ENCODE peak calls at places on chromosomes 13 and 19, in six cellular contexts. A is bronchial epithelial cell; R is foreskin keratinocyte; Y is neural crest cell; G is CD8-positive, alpha-beta T cell; N is A673. S is an unnamed sample.
A peak's percentile ranks its signal among the peaks of the same experiment; 100 is the strongest.

GRCh38 chr19:45494261-45494916 is 2.5 kb downstream of the RTN2 start:
- DNase-seq in A (no peak), R (no peak), Y (no peak), G (no peak), N (no peak), S (no peak)

GRCh38 chr13:30998548-30999140 is 66.2 kb downstream of the TEX26 start:
- DNase-seq in A (no peak), R (no peak), Y (no peak), G (no peak), N (no peak), S (no peak)

GRCh38 chr13:99812611-99813010 is 159.0 kb downstream of the ZIC5 start:
- DNase-seq in A (peak; percentile 3), R (no peak), Y (no peak), G (no peak), N (no peak), S (no peak)

GRCh38 chr13:111429064-111429558 is 108.7 kb downstream of the TEX29 start:
- DNase-seq in A (peak; percentile 21), R (no peak), Y (peak; percentile 67), G (no peak), N (peak; percentile 56), S (peak; percentile 37)

GRCh38 chr13:57969961-57970360 is 338.4 kb downstream of the PCDH17 start:
- DNase-seq in A (no peak), R (no peak), Y (no peak), G (no peak), N (no peak), S (no peak)

GRCh38 chr13:53562419-53562818 is 533.8 kb downstream of the OLFM4 start:
- DNase-seq in A (no peak), R (no peak), Y (no peak), G (no peak), N (no peak), S (no peak)

GRCh38 chr13:38477676-38478075 is 128.0 kb downstream of the UFM1 start:
- DNase-seq in A (peak; percentile 66), R (peak; percentile 64), Y (no peak), G (no peak), N (no peak), S (no peak)

GRCh38 chr19:17687857-17688784 is at the start of gene UNC13A:
- DNase-seq in A (no peak), R (no peak), Y (peak; percentile 78), G (peak; percentile 15), N (peak; percentile 63), S (peak; percentile 81)

GRCh38 chr13:78593652-78594494 is 9.5 kb downstream of the POU4F1 start:
- DNase-seq in A (no peak), R (no peak), Y (no peak), G (no peak), N (peak; percentile 39), S (no peak)

GRCh38 chr13:23288564-23288963 is 107.8 kb downstream of the SGCG start:
- DNase-seq in A (no peak), R (no peak), Y (no peak), G (no peak), N (no peak), S (no peak)

GRCh38 chr19:52992109-52993004 is 21.4 kb upstream of the ERVV-1 start:
- DNase-seq in A (no peak), R (no peak), Y (no peak), G (no peak), N (no peak), S (peak; percentile 14)

GRCh38 chr13:106230450-106230849 is 305.0 kb downstream of the EFNB2 start:
- DNase-seq in A (peak; percentile 94), R (peak; percentile 55), Y (no peak), G (no peak), N (no peak), S (no peak)

GRCh38 chr19:29529646-29530548 is 4.1 kb downstream of the VSTM2B start:
- DNase-seq in A (no peak), R (no peak), Y (no peak), G (no peak), N (no peak), S (no peak)

GRCh38 chr19:18660939-18661338 is 22.5 kb upstream of the CRTC1 start:
- DNase-seq in A (no peak), R (no peak), Y (no peak), G (no peak), N (no peak), S (no peak)

DNA sequence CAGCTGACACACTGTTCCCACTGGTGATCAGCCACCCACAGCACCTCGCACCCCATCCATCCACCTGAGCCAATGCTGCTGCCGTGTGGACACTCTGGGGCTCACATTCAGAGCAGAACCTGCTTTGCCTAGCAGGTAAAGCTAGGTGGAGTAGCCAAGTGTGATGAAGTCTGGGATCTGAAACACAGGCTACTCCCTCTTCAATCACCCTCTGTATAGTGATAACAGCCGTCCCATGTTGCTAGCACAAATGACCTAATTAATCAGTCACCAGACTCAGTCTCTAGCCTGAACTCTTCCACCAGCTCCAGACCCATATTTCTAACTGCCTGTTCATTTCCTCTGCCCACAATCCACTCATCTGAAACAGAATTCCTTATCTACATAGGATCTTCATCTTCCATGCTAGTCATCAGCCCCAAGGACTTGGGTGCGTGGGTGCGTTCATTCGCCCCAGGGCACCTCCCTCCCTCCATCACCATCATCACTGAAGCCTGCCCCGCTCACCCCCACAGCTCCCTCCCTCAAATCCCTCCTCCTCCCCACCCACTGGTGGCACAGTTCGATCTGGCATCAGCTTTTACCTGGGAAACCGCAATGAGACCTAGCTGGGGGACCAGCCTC is 19.8 kb downstream of the STK24 start:
- DNase-seq in A (no peak), R (no peak), Y (no peak), G (no peak), N (no peak), S (no peak)
- TF ChIP-seq CTCF in A (peak; percentile 29), R (peak; percentile 68), Y (no peak), G (no peak), N (no peak), S (peak; percentile 41)

GRCh38 chr19:14361824-14362223 is 19.4 kb upstream of the ADGRE5 start:
- DNase-seq in A (no peak), R (no peak), Y (no peak), G (no peak), N (peak; percentile 71), S (no peak)
- TF ChIP-seq CTCF in A (peak; percentile 3), R (peak; percentile 42), Y (no peak), G (peak; percentile 41), N (peak; percentile 46), S (no peak)

DNA sequence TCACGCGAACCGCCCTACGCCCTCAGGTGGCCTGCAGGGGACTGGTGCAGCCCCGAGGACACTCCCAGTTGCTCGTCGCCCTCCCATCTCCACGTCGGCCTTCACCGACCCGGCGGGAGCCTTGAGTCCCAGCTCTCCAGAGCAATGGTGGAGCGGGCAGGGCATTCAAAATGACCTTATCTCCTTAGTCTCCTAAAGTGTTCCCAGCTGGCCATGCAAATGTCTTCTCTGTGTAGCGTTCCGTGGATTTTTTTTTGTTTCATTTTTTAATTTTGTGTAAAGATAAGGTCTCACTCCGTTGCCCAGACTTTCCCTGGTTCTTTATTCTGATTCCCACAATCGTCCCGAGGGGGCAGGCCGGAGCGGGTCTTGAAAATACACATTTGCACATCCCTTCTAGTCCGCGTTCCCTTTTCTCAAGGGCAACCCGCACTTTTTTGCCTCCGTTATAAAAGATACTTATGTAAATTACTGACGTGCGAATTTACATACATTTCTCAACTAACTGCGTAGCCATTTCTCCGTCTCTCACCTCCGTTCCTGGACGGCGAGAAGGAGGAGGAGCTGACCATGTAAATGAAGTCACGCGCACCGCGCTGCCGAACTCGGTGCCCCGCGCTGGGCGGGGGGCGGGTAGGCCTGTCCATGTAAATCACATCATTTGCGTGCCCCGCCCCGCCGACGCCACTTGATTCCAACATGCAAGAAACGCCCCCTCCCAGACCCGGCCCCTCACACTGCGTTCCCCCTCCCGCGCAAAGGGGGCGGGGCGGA is 581 bp upstream of the EGLN2 start:
- DNase-seq in A (peak; percentile 95), R (peak; percentile 97), Y (peak; percentile 100), G (peak; percentile 100), N (peak; percentile 100), S (peak; percentile 100)
- TF ChIP-seq CTCF in A (no peak), R (peak; percentile 59), Y (peak; percentile 60), G (peak; percentile 56), N (peak; percentile 57), S (peak; percentile 47)

GRCh38 chr19:6671960-6672359 is 2.0 kb upstream of the TNFSF14 start:
- DNase-seq in A (no peak), R (no peak), Y (no peak), G (no peak), N (no peak), S (no peak)

GRCh38 chr19:6672693-6673290 is 2.8 kb upstream of the TNFSF14 start:
- DNase-seq in A (no peak), R (no peak), Y (no peak), G (no peak), N (no peak), S (no peak)

GRCh38 chr19:6676288-6676687 is 6.3 kb upstream of the TNFSF14 start:
- DNase-seq in A (no peak), R (no peak), Y (no peak), G (no peak), N (no peak), S (no peak)

GRCh38 chr19:6677495-6677894 is 7.5 kb upstream of the TNFSF14 start:
- DNase-seq in A (no peak), R (no peak), Y (no peak), G (no peak), N (no peak), S (no peak)

DNA sequence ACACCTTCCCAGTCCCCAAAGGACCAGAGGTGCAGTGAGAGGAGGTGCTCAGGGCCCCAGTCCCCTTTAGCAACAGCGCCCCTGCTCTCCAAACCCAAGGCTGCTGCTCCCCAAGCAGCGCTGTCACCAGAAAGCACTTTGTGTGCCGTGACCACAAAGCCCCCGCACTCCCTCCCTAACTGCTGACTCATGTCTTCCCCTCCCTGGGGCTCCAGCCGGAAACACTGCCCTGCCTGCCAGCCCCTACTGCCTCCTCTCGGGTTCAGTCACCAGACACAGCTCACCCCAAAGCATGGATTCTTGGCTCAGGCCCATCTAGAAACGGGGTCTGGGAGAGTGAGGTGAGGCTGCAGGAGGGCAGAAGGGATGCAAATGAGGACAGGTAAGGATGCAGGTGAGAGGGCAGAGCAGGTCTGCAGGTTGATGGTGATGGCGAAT is 4.9 kb upstream of the TNFSF14 start:
- DNase-seq in A (peak; percentile 57), R (no peak), Y (peak; percentile 6), G (peak; percentile 56), N (peak; percentile 91), S (no peak)
- TF ChIP-seq CTCF in A (no peak), R (peak; percentile 29), Y (no peak), G (no peak), N (peak; percentile 43), S (no peak)

GRCh38 chr19:4647676-4648644 is 8.6 kb downstream of the TNFAIP8L1 start:
- DNase-seq in A (no peak), R (no peak), Y (no peak), G (no peak), N (no peak), S (no peak)
- TF ChIP-seq CTCF in A (no peak), R (no peak), Y (no peak), G (no peak), N (no peak), S (no peak)

DNA sequence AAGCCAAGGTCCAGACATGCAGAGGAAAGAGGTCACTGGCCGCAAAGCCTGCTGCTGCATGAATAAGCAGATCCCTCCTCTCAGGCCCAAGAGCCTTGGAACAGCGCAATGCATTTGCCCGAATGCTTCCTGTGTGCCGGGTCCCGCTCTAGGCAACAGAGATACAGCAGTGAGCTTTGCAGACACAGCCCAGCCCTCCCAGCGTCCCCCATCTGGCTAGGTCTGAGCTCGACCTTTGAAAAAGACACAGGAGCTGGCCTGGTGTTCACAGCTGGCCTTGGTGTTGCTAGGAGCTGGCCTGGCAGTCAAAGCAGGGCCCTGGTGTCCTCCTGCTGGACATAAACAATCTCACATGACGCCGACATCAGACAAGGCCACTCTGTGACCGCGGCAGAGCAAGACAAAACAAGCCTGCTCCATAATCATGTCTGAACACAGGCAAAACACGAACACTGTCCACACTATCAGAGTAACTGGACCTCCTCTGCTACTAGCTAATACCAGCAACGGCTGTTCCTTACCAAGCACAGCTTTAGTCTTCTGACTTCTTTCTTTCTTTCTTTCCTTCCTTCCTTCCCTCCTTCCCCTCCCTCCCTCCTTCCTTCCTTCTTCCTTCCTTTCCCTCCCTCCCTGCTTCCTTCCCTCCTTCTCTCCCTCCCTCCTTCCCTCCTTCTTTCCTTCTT is 5.7 kb upstream of the PEX11G start:
- DNase-seq in A (peak; percentile 89), R (peak; percentile 61), Y (peak; percentile 41), G (no peak), N (no peak), S (no peak)
- TF ChIP-seq CTCF in A (peak; percentile 10), R (peak; percentile 12), Y (peak; percentile 47), G (no peak), N (no peak), S (peak; percentile 19)